ENCODE peak calls at places on chromosomes 5 and 9, in six cellular contexts. X, H, R, T, M and F are unnamed samples.
A peak's percentile ranks its signal among the peaks of the same experiment; 100 is the strongest.

GRCh38 chr5:14155730-14156129 is 12.6 kb downstream of the TRIO start:
- DNase-seq in X (no peak), H (no peak), R (no peak), T (no peak), M (no peak), F (no peak)

GRCh38 chr9:78857371-78858225 is 560.7 kb downstream of the PSAT1 start:
- DNase-seq in X (peak; percentile 50), H (no peak), R (no peak), T (peak; percentile 27), M (no peak), F (no peak)

GRCh38 chr5:143376195-143376772 is 27.2 kb downstream of the NR3C1 start:
- DNase-seq in X (no peak), H (no peak), R (no peak), T (no peak), M (no peak), F (no peak)

GRCh38 chr5:14726066-14726838 is 61.7 kb downstream of the OTULIN start:
- DNase-seq in X (no peak), H (no peak), R (no peak), T (no peak), M (no peak), F (no peak)

GRCh38 chr5:187617-188451 is 3.5 kb upstream of the LRRC14B start:
- DNase-seq in X (no peak), H (no peak), R (no peak), T (no peak), M (no peak), F (no peak)

GRCh38 chr5:55865831-55866230 is 14.7 kb downstream of the IL31RA start:
- DNase-seq in X (peak; percentile 52), H (no peak), R (no peak), T (peak; percentile 10), M (no peak), F (no peak)

GRCh38 chr5:167582263-167582662 is 709.2 kb upstream of the WWC1 start:
- DNase-seq in X (no peak), H (no peak), R (no peak), T (no peak), M (no peak), F (no peak)

GRCh38 chr5:154648706-154649105 is 106.5 kb upstream of the LARP1 start:
- DNase-seq in X (no peak), H (peak; percentile 56), R (peak; percentile 67), T (no peak), M (peak; percentile 76), F (no peak)

GRCh38 chr5:1321576-1321975 is 23.3 kb downstream of the CLPTM1L start:
- DNase-seq in X (peak; percentile 31), H (peak; percentile 14), R (no peak), T (no peak), M (no peak), F (peak; percentile 50)

GRCh38 chr9:131404581-131404980 is 10.7 kb downstream of the PRRC2B start:
- DNase-seq in X (no peak), H (no peak), R (no peak), T (no peak), M (no peak), F (no peak)

GRCh38 chr5:74919487-74919886 is 53.3 kb upstream of the FAM169A start:
- DNase-seq in X (peak; percentile 55), H (no peak), R (no peak), T (peak; percentile 61), M (no peak), F (no peak)

GRCh38 chr5:1521054-1521453 is 2.7 kb downstream of the LPCAT1 start:
- DNase-seq in X (peak; percentile 56), H (no peak), R (peak; percentile 14), T (no peak), M (no peak), F (no peak)

GRCh38 chr9:121979736-121980135 is 113.4 kb downstream of the TTLL11 start:
- DNase-seq in X (no peak), H (no peak), R (no peak), T (no peak), M (no peak), F (no peak)

GRCh38 chr9:27528886-27529315 is 713 bp downstream of the MOB3B start:
- DNase-seq in X (peak; percentile 87), H (peak; percentile 74), R (peak; percentile 52), T (peak; percentile 80), M (peak; percentile 70), F (peak; percentile 83)

GRCh38 chr5:135317286-135317685 is 81.7 kb downstream of the MACROH2A1 start:
- DNase-seq in X (peak; percentile 15), H (no peak), R (peak; percentile 9), T (no peak), M (peak; percentile 46), F (no peak)

GRCh38 chr9:134189475-134190231 is 25.3 kb upstream of the RNU6ATAC start:
- DNase-seq in X (peak; percentile 49), H (no peak), R (no peak), T (no peak), M (no peak), F (no peak)

GRCh38 chr5:61311836-61312808 is 19.9 kb upstream of the ZSWIM6 start:
- DNase-seq in X (peak; percentile 20), H (no peak), R (no peak), T (no peak), M (no peak), F (no peak)

GRCh38 chr5:3195991-3196390 is 399.6 kb upstream of the IRX1 start:
- DNase-seq in X (peak; percentile 71), H (no peak), R (no peak), T (peak; percentile 66), M (no peak), F (no peak)

GRCh38 chr5:135834639-135835529 is at the start of gene SLC25A48:
- DNase-seq in X (peak; percentile 96), H (no peak), R (peak; percentile 40), T (peak; percentile 93), M (no peak), F (peak; percentile 67)

GRCh38 chr9:98634680-98635079 is 74.1 kb downstream of the GABBR2 start:
- DNase-seq in X (no peak), H (no peak), R (no peak), T (no peak), M (no peak), F (no peak)

GRCh38 chr5:176413255-176413565 is 3.1 kb downstream of the CLTB start:
- DNase-seq in X (no peak), H (no peak), R (no peak), T (no peak), M (peak; percentile 80), F (no peak)

GRCh38 chr9:96020822-96021615 is 145.5 kb downstream of the ERCC6L2 start:
- DNase-seq in X (peak; percentile 76), H (no peak), R (no peak), T (peak; percentile 64), M (no peak), F (no peak)

GRCh38 chr5:54325610-54326311 is 15.4 kb upstream of the ARL15 start:
- DNase-seq in X (no peak), H (no peak), R (no peak), T (no peak), M (no peak), F (no peak)

GRCh38 chr5:139178948-139179347 is 19.2 kb downstream of the SIL1 start:
- DNase-seq in X (peak; percentile 52), H (no peak), R (peak; percentile 73), T (peak; percentile 49), M (no peak), F (no peak)

GRCh38 chr9:131255731-131256197 is 20.5 kb downstream of the FAM78A start:
- DNase-seq in X (no peak), H (no peak), R (no peak), T (no peak), M (no peak), F (no peak)

GRCh38 chr5:76016258-76016657 is 66.9 kb upstream of the SV2C start:
- DNase-seq in X (no peak), H (no peak), R (no peak), T (no peak), M (no peak), F (no peak)

GRCh38 chr5:132237141-132237540 is 9.5 kb upstream of the P4HA2 start:
- DNase-seq in X (peak; percentile 50), H (no peak), R (no peak), T (no peak), M (no peak), F (peak; percentile 36)

GRCh38 chr9:4742246-4742645 is 1.2 kb upstream of the AK3 start:
- DNase-seq in X (no peak), H (no peak), R (no peak), T (no peak), M (no peak), F (no peak)

GRCh38 chr9:2140600-2141223 is 125.6 kb downstream of the SMARCA2 start:
- DNase-seq in X (no peak), H (no peak), R (no peak), T (no peak), M (no peak), F (no peak)
- H3K27ac ChIP-seq in X (no peak overlapping the region), H (no peak overlapping the region), R (no peak overlapping the region), T (no peak overlapping the region), M (no peak overlapping the region), F (no peak overlapping the region)

GRCh38 chr9:127887792-127888191 is 10.3 kb upstream of the AK1 start:
- DNase-seq in X (peak; percentile 45), H (no peak), R (no peak), T (no peak), M (no peak), F (no peak)
- TF ChIP-seq CTCF in X (peak; percentile 56), H (no peak), R (no peak), T (no peak), M (no peak), F (no peak)

GRCh38 chr5:64532657-64533056 is 26.8 kb downstream of the RGS7BP start:
- DNase-seq in X (no peak), H (no peak), R (no peak), T (peak; percentile 22), M (no peak), F (no peak)
- H3K27ac ChIP-seq in X (no peak overlapping the region), H (no peak overlapping the region), R (no peak overlapping the region), T (no peak overlapping the region), M (no peak overlapping the region), F (no peak overlapping the region)

GRCh38 chr5:169668732-169669131 is 31.7 kb downstream of the DOCK2 start:
- DNase-seq in X (peak; percentile 61), H (no peak), R (no peak), T (peak; percentile 14), M (no peak), F (no peak)
- TF ChIP-seq CTCF in X (peak; percentile 22), H (no peak), R (no peak), T (no peak), M (no peak), F (no peak)

GRCh38 chr9:70156729-70157128 is 102.0 kb upstream of the SMC5 start:
- DNase-seq in X (no peak), H (no peak), R (no peak), T (no peak), M (no peak), F (no peak)
- H3K27ac ChIP-seq in X (no peak overlapping the region), H (no peak overlapping the region), R (peak overlapping the region; percentile 2), T (no peak overlapping the region), M (no peak overlapping the region), F (no peak overlapping the region)

DNA sequence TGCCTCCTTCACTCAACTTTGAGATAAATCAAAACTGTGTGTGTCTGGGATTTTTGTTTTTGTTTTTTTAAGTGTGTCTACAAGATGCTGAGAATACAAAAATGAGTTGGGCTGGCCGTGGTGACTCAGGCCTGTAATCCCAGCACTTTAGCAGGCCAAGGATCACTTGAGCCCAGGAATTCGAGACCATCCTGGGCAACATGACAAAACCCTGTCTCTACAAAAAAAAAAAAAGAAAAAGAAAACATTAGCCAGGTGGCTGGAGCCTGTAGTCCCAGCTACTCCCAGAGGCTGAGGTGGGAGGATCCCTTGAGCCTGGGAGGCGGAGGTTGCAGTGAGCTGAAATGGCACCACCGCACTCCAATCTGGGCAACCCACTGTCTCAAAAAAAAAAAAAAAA is 21.0 kb downstream of the HNRNPK start:
- DNase-seq in X (no peak), H (no peak), R (no peak), T (no peak), M (no peak), F (no peak)
- TF ChIP-seq CTCF in X (no peak), H (no peak), R (no peak), T (no peak), M (no peak), F (no peak)